ENCODE peak calls at places on chromosome 1, in seven cellular contexts. T, L, Y, O, D, K and N are unnamed samples.

GRCh38 chr1:172902861-172903381 is 147.8 kb downstream of the TNFSF18 start:
- DNase-seq in L (no peak), K (no peak), T (no peak), D (peak), Y (no peak), O (no peak), N (no peak)

GRCh38 chr1:178055093-178055492 is 38.8 kb upstream of the RASAL2 start:
- DNase-seq in K (no peak), O (no peak), D (peak), T (no peak), Y (peak), L (peak), N (no peak)

GRCh38 chr1:58529288-58529687 is 17.2 kb downstream of the OMA1 start:
- DNase-seq in O (no peak), T (no peak), Y (no peak), D (no peak), L (no peak), K (no peak), N (no peak)

GRCh38 chr1:178599087-178599486 is 86.2 kb downstream of the TEX35 start:
- DNase-seq in L (no peak), K (no peak), D (no peak), Y (no peak), O (no peak), T (no peak), N (no peak)

GRCh38 chr1:4594286-4594991 is 60.0 kb upstream of the AJAP1 start:
- DNase-seq in T (peak), O (no peak), Y (no peak), D (no peak), K (no peak), L (no peak), N (no peak)

GRCh38 chr1:173779946-173780345 is 44.5 kb upstream of the DARS2 start:
- DNase-seq in D (no peak), L (peak), Y (no peak), K (no peak), O (no peak), T (no peak), N (no peak)

GRCh38 chr1:234890694-234891093 is 237.9 kb downstream of the TOMM20 start:
- DNase-seq in D (no peak), O (no peak), T (no peak), K (no peak), Y (no peak), L (no peak), N (no peak)

GRCh38 chr1:157748262-157748817 is 28.6 kb downstream of the FCRL2 start:
- DNase-seq in D (no peak), T (no peak), L (no peak), O (no peak), K (no peak), Y (no peak), N (no peak)

GRCh38 chr1:171434717-171435346 is 50.5 kb upstream of the PRRC2C start:
- DNase-seq in T (peak), D (peak), O (no peak), K (no peak), Y (peak), L (no peak), N (no peak)

GRCh38 chr1:234972411-234973191 is 156.0 kb downstream of the TOMM20 start:
- DNase-seq in D (no peak), K (no peak), T (no peak), O (no peak), Y (no peak), L (no peak), N (no peak)

GRCh38 chr1:7555391-7556185 is 215.5 kb upstream of the VAMP3 start:
- DNase-seq in T (no peak), L (no peak), O (no peak), K (no peak), D (no peak), Y (no peak), N (no peak)

GRCh38 chr1:30778156-30778978 is 20.8 kb upstream of the LAPTM5 start:
- DNase-seq in O (peak), L (no peak), Y (peak), D (peak), T (peak), K (no peak), N (no peak)

GRCh38 chr1:33762099-33762830 is 101.6 kb upstream of the HMGB4 start:
- DNase-seq in T (no peak), K (no peak), L (no peak), D (peak), O (no peak), Y (no peak), N (no peak)

GRCh38 chr1:157505481-157506272 is 46.6 kb downstream of the FCRL5 start:
- DNase-seq in Y (peak), O (peak), L (peak), K (no peak), D (peak), T (peak), N (peak)

GRCh38 chr1:181101581-181102226 is 13.2 kb downstream of the IER5 start:
- DNase-seq in Y (no peak), O (no peak), T (no peak), K (no peak), D (peak), L (no peak), N (no peak)

GRCh38 chr1:66480162-66480561 is 53.8 kb upstream of the SGIP1 start:
- DNase-seq in D (no peak), K (no peak), Y (no peak), O (no peak), L (no peak), T (no peak), N (no peak)

GRCh38 chr1:240149488-240150094 is 57.9 kb downstream of the FMN2 start:
- DNase-seq in O (no peak), K (no peak), Y (peak), D (peak), L (peak), T (peak), N (no peak)

GRCh38 chr1:116855788-116856187 is 53.9 kb upstream of the PTGFRN start:
- DNase-seq in K (no peak), L (no peak), T (no peak), D (peak), Y (no peak), O (peak), N (no peak)

GRCh38 chr1:109509176-109510134 is at the start of gene AMIGO1:
- DNase-seq in T (peak), Y (peak), L (peak), O (peak), D (peak), K (peak), N (no peak)

GRCh38 chr1:47650205-47650604 is 212.4 kb downstream of the FOXD2 start:
- DNase-seq in L (no peak), K (no peak), D (peak), Y (peak), O (no peak), T (peak), N (no peak)

GRCh38 chr1:221644176-221644510 is 97.7 kb downstream of the DUSP10 start:
- DNase-seq in K (no peak), O (no peak), Y (no peak), D (no peak), L (no peak), T (no peak), N (no peak)

GRCh38 chr1:107771377-107771776 is 193.6 kb downstream of the VAV3 start:
- DNase-seq in Y (no peak), L (no peak), D (no peak), T (peak), O (no peak), K (no peak), N (no peak)

GRCh38 chr1:208027861-208028260 is 116.9 kb upstream of the CD34 start:
- DNase-seq in Y (no peak), L (no peak), D (no peak), K (no peak), O (no peak), T (no peak), N (no peak)

GRCh38 chr1:1173061-1173792 is 453 bp upstream of the TTLL10 start:
- DNase-seq in K (no peak), O (no peak), T (no peak), L (no peak), D (no peak), Y (no peak), N (no peak)

GRCh38 chr1:212315907-212316306 is 30.7 kb downstream of the PPP2R5A start:
- DNase-seq in Y (peak), T (no peak), D (peak), O (no peak), K (no peak), L (no peak), N (no peak)

GRCh38 chr1:197917813-197918646 is 858 bp downstream of the LHX9 start:
- DNase-seq in Y (peak), O (peak), T (no peak), L (no peak), D (peak), K (peak), N (no peak)

GRCh38 chr1:6245869-6246496 is 2.0 kb downstream of the HES3 start:
- DNase-seq in L (no peak), K (peak), T (peak), D (peak), O (peak), Y (peak), N (no peak)

GRCh38 chr1:92901699-92902405 is 59.4 kb downstream of the DIPK1A start:
- DNase-seq in L (no peak), O (no peak), K (no peak), Y (no peak), D (no peak), T (no peak), N (no peak)

GRCh38 chr1:84382127-84382526 is 16.2 kb upstream of the DNASE2B start:
- DNase-seq in L (no peak), T (no peak), K (no peak), D (peak), O (no peak), Y (no peak), N (no peak)

GRCh38 chr1:18751425-18751824 is 108.0 kb downstream of the TAS1R2 start:
- DNase-seq in O (no peak), Y (no peak), L (no peak), K (no peak), D (no peak), T (no peak), N (no peak)

GRCh38 chr1:169238506-169238905 is 129.1 kb downstream of the NME7 start:
- DNase-seq in D (peak), Y (no peak), T (no peak), O (no peak), K (no peak), L (no peak), N (no peak)

GRCh38 chr1:191693797-191694196 is 464.5 kb upstream of the RGS18 start:
- DNase-seq in L (no peak), T (no peak), K (no peak), Y (no peak), O (no peak), D (no peak), N (no peak)

GRCh38 chr1:200248541-200248940 is 161.3 kb downstream of the ZNF281 start:
- DNase-seq in L (no peak), Y (no peak), T (no peak), D (no peak), O (no peak), K (no peak), N (no peak)

GRCh38 chr1:156923565-156924477 is 3.4 kb downstream of the LRRC71 start:
- DNase-seq in L (peak), T (no peak), Y (no peak), K (peak), D (no peak), O (no peak), N (no peak)

GRCh38 chr1:115069186-115069585 is 20.1 kb downstream of the TSPAN2 start:
- DNase-seq in Y (no peak), T (no peak), O (no peak), K (no peak), D (peak), L (no peak), N (no peak)

GRCh38 chr1:228416217-228416971 is at the start of gene TRIM17:
- DNase-seq in T (peak), O (peak), K (peak), Y (no peak), D (peak), L (peak), N (no peak)

GRCh38 chr1:8631163-8631562 is 186.3 kb downstream of the RERE start:
- DNase-seq in Y (no peak), O (no peak), T (no peak), D (no peak), K (no peak), L (no peak), N (no peak)

GRCh38 chr1:209783338-209783737 is 1.0 kb downstream of the C1orf74 start:
- DNase-seq in Y (no peak), K (no peak), D (no peak), L (no peak), T (peak), O (no peak), N (no peak)

DNA sequence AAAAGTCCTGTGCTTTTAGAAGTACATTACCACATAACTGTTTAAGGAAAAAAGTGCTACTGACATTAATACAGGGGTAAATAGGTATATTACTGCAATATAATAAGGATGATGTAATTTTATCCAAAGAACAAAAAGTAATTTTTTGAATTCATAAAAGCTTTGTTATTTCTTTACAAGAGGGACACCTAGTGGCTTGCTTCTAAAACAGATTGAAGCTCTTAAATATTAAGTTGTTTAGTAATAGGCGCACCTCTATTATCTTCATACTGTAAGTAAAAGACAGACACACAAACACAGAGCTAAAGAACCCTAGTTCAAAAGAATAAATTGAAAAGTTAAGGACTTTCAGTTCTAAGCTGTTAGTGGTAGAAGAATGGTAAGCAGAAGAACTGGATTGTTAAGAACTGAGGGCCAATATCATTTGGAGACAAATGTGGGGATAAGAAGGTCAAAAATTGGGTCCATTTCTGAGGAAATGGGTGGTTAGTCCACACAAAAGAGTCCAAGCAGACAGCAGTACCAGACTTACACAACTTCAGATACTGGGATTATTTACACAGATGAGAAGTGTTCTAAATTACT is 15.4 kb downstream of the ZNHIT6 start:
- DNase-seq in D (peak), K (no peak), L (peak), T (peak), O (no peak), Y (peak), N (no peak)
- TF ChIP-seq CTCF in D (peak), K (no peak), L (peak), T (peak), O (no peak), Y (peak), N (peak)

GRCh38 chr1:10108948-10109347 is 76.2 kb downstream of the UBE4B start:
- DNase-seq in L (no peak), T (no peak), Y (no peak), D (peak), K (no peak), O (no peak), N (no peak)
- H3K4me3 ChIP-seq in L (no peak), T (no peak), Y (no peak), D (no peak), K (no peak), O (no peak), N (no peak)

DNA sequence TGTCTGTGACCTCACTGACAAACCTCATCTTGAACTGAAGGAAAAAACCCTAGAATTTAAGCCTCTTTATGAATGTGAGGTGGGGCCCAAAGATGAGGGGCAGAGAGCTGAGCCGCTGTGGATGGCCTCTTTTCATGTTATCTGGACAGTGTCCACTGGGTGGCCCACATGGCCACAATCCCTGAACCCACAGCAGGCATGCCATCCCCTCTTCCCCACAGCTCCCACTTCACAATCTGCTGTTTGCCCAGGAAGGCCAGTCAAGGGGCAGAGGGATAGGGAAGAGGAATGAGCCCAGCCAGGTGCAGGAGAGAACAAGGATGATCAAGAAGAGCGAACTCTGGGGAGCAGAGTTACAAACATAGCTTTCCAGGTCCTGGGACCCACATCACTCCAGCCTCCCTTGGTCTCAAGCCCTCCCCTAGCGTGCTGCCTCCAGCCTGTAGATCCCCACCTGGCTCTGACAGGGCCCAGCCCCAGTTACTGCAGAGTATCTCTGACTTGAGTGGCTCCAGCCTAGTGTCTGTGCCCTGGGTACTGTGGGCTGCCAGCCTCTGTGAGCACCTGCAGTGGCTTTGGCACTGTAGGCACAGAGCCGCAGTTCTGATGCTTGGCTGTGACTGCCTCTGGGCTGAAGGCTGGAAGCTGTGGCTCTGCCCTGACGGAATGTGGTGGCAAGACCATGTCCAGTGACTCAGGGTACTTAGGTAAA is 1.9 kb upstream of the SLFNL1 start:
- DNase-seq in D (peak), K (no peak), L (no peak), T (no peak), O (no peak), Y (no peak), N (no peak)
- TF ChIP-seq CTCF in D (peak), K (no peak), L (peak), T (peak), O (peak), Y (no peak), N (peak)

DNA sequence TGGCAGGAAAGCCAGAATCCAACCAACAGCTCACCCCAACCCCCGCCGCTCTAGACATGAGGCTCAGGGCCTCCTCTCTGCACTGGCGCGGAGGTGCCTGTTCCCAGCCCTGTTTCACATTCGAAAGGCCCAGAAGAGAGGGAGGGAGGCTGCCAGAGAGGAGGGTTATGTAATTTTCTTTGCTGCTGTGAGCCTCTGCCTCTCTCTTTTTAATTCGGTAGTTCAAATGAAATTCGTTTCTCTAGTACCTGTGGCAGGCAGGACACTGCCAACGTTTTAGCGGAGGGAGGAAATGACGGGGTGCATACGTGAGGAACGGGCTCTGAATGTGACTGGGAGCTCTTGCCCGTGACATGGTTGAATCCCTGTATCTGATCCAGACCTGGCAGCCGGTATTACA is 9.4 kb downstream of the PRDM16 start:
- DNase-seq in K (no peak), O (no peak), D (no peak), T (no peak), Y (no peak), L (no peak), N (no peak)
- H3K4me3 ChIP-seq in K (no peak), O (no peak), D (no peak), T (no peak), Y (no peak), L (no peak), N (no peak)

DNA sequence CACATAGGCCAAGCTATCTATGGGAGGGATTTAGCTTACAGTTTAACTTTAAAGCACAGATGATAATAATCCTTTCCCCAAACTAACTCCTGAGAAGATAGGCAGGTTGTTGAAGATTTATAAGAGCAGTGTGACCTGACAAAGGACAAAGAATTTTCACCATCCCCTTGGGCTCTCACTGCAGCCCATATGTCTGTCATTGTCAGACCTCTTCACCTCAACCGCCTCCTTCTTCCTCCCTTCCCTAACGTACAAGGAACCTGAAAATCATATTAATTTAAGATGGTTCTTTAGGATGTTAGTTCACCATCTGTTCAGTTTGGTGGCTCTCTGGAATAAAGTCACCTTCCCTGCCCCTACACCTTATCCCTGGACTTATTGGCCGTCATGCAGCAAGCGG is 5.0 kb downstream of the RNU1-2 start:
- DNase-seq in L (no peak), D (peak), Y (no peak), O (no peak), T (no peak), K (no peak), N (no peak)
- TF ChIP-seq CTCF in L (peak), D (peak), Y (no peak), O (no peak), T (no peak), K (no peak), N (peak)

DNA sequence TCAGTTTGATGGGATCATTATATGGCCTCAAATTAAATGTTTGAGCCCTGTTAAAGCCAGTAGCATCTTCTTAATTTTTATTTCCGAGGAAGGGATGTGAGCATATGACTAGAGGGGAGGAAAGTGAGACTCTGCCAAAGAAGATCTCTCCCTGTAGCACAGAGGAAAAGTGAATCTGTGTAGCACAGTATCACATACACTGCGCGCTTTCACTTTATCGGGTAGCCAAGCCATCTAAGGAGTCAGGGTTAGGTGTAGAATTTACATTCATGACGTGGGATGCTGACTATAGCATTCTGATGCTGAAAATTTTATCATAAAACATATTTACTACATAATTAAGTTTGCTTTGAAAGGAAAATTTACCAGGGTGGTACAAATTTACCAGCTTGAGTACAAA is 24.0 kb downstream of the LRRC8D start:
- DNase-seq in L (no peak), K (no peak), O (no peak), T (no peak), Y (no peak), D (no peak), N (no peak)
- H3K4me3 ChIP-seq in L (no peak), K (no peak), O (peak), T (no peak), Y (peak), D (peak), N (no peak)